ENCODE peak calls at places on chromosomes 4 and X, in seven cellular contexts. O is A673, E is HCT116, D is body of pancreas, V is ovary, U is uterus, W is cardiac muscle cell. C is an unnamed sample. For H3K27me3, the result is how much of the 10 kb centered on the place peaks cover.

GRCh38 chrX:73562986-73563739 is at the start of gene CHIC1:
- DNase-seq in O (peak), E (no peak), D (peak), V (peak), U (peak), W (peak), C (peak)

GRCh38 chr4:156378053-156378665 is 424.5 kb upstream of the CTSO start:
- DNase-seq in O (peak), E (peak), D (no peak), V (peak), U (no peak), W (peak), C (no peak)

GRCh38 chr4:1318488-1319213 is 28.4 kb upstream of the UVSSA start:
- DNase-seq in O (no peak), E (peak), D (no peak), V (no peak), U (no peak), W (no peak), C (peak)

GRCh38 chr4:25234390-25235367 is 846 bp downstream of the PI4K2B start:
- DNase-seq in O (peak), E (peak), D (peak), V (peak), U (peak), W (peak), C (peak)

GRCh38 chr4:44447563-44448504 is 775 bp downstream of the KCTD8 start:
- DNase-seq in O (no peak), E (no peak), D (peak), V (peak), U (peak), W (peak), C (no peak)

GRCh38 chr4:147709999-147710398 is 21.9 kb upstream of the ARHGAP10 start:
- DNase-seq in O (no peak), E (no peak), D (no peak), V (no peak), U (no peak), W (no peak), C (no peak)

GRCh38 chr4:33386761-33387160 is 2666.6 kb downstream of the PCDH7 start:
- DNase-seq in O (no peak), E (no peak), D (no peak), V (no peak), U (no peak), W (no peak), C (no peak)

GRCh38 chr4:10761903-10762302 is 77.3 kb upstream of the CLNK start:
- DNase-seq in O (no peak), E (no peak), D (no peak), V (no peak), U (no peak), W (no peak), C (no peak)

GRCh38 chr4:171266666-171267065 is 546.5 kb upstream of the GALNTL6 start:
- DNase-seq in O (no peak), E (no peak), D (no peak), V (no peak), U (no peak), W (no peak), C (no peak)

GRCh38 chr4:183094393-183095198 is 4.5 kb upstream of the WWC2 start:
- DNase-seq in O (no peak), E (no peak), D (no peak), V (no peak), U (no peak), W (no peak), C (no peak)

GRCh38 chr4:126757219-126757618 is 875.5 kb upstream of the INTU start:
- DNase-seq in O (no peak), E (no peak), D (no peak), V (no peak), U (no peak), W (no peak), C (no peak)

GRCh38 chr4:147984065-147984777 is 252.3 kb downstream of the ARHGAP10 start:
- DNase-seq in O (peak), E (peak), D (no peak), V (no peak), U (no peak), W (peak), C (peak)

GRCh38 chr4:166842795-166843261 is 391.5 kb downstream of the SPOCK3 start:
- DNase-seq in O (no peak), E (no peak), D (no peak), V (no peak), U (no peak), W (no peak), C (no peak)

GRCh38 chrX:131792356-131792749 is 230.7 kb upstream of the STK26 start:
- DNase-seq in O (peak), E (no peak), D (peak), V (peak), U (peak), W (no peak), C (no peak)

GRCh38 chrX:69085151-69085550 is 80.1 kb downstream of the PJA1 start:
- DNase-seq in O (no peak), E (no peak), D (no peak), V (no peak), U (no peak), W (no peak), C (no peak)

GRCh38 chr4:147773261-147774184 is 41.6 kb downstream of the ARHGAP10 start:
- DNase-seq in O (peak), E (no peak), D (no peak), V (no peak), U (no peak), W (no peak), C (no peak)

GRCh38 chr4:2570551-2571222 is 34.2 kb downstream of the FAM193A start:
- DNase-seq in O (no peak), E (no peak), D (no peak), V (no peak), U (no peak), W (no peak), C (peak)

GRCh38 chrX:86146102-86146501 is 2.1 kb upstream of the DACH2 start:
- DNase-seq in O (no peak), E (no peak), D (no peak), V (no peak), U (no peak), W (no peak), C (no peak)

GRCh38 chr4:111074523-111075114 is 451.7 kb upstream of the PITX2 start:
- DNase-seq in O (no peak), E (no peak), D (no peak), V (no peak), U (no peak), W (no peak), C (peak)

GRCh38 chr4:80608285-80608980 is 272.9 kb downstream of the CFAP299 start:
- DNase-seq in O (no peak), E (no peak), D (no peak), V (no peak), U (no peak), W (no peak), C (no peak)

GRCh38 chr4:55396305-55397023 is 707 bp downstream of the TMEM165 start:
- DNase-seq in O (peak), E (no peak), D (peak), V (peak), U (peak), W (peak), C (peak)

GRCh38 chr4:147731611-147732515 is at the start of gene ARHGAP10:
- DNase-seq in O (peak), E (no peak), D (peak), V (peak), U (peak), W (peak), C (peak)

GRCh38 chr4:114597410-114598115 is 1.0 kb upstream of the UGT8 start:
- DNase-seq in O (no peak), E (no peak), D (peak), V (no peak), U (no peak), W (no peak), C (no peak)

GRCh38 chrX:56757327-56757726 is 28.3 kb downstream of the NBDY start:
- DNase-seq in O (no peak), E (no peak), D (no peak), V (no peak), U (no peak), W (no peak), C (no peak)

GRCh38 chrX:53319614-53320542 is 38.5 kb upstream of the IQSEC2 start:
- DNase-seq in O (no peak), E (no peak), D (peak), V (peak), U (peak), W (no peak), C (no peak)

GRCh38 chr4:7747556-7747955 is 192.1 kb downstream of the AFAP1 start:
- DNase-seq in O (no peak), E (no peak), D (no peak), V (no peak), U (no peak), W (no peak), C (no peak)

GRCh38 chr4:59597536-59598232 is 1602.4 kb upstream of the ADGRL3 start:
- DNase-seq in O (no peak), E (no peak), D (no peak), V (no peak), U (no peak), W (no peak), C (no peak)

GRCh38 chr4:128359422-128359821 is 71.8 kb upstream of the PGRMC2 start:
- DNase-seq in O (no peak), E (no peak), D (no peak), V (no peak), U (no peak), W (no peak), C (no peak)

GRCh38 chr4:136650541-136651277 is 881.6 kb downstream of the PCDH18 start:
- DNase-seq in O (no peak), E (peak), D (peak), V (no peak), U (no peak), W (no peak), C (no peak)

GRCh38 chr4:93267747-93268146 is 560.8 kb upstream of the ATOH1 start:
- DNase-seq in O (no peak), E (no peak), D (no peak), V (no peak), U (no peak), W (no peak), C (no peak)

GRCh38 chr4:16171831-16172230 is 54.4 kb downstream of the TAPT1 start:
- DNase-seq in O (peak), E (no peak), D (no peak), V (no peak), U (no peak), W (no peak), C (no peak)

GRCh38 chr4:164621886-164622521 is 131.9 kb upstream of the SMIM31 start:
- DNase-seq in O (no peak), E (no peak), D (no peak), V (no peak), U (no peak), W (no peak), C (no peak)

GRCh38 chr4:5750052-5750950 is 39.3 kb downstream of the EVC start:
- DNase-seq in O (no peak), E (no peak), D (no peak), V (no peak), U (no peak), W (no peak), C (no peak)

GRCh38 chr4:2592572-2592971 is 56.1 kb downstream of the FAM193A start:
- DNase-seq in O (no peak), E (no peak), D (no peak), V (no peak), U (peak), W (peak), C (no peak)

GRCh38 chr4:182932651-182933050 is 15.5 kb upstream of the DCTD start:
- DNase-seq in O (no peak), E (no peak), D (no peak), V (no peak), U (no peak), W (no peak), C (no peak)

GRCh38 chrX:48957477-48957826 is at the start of gene OTUD5:
- DNase-seq in O (peak), E (no peak), D (no peak), V (peak), U (peak), W (no peak), C (peak)

GRCh38 chr4:38696697-38697096 is 32.7 kb downstream of the KLF3 start:
- DNase-seq in O (peak), E (no peak), D (no peak), V (no peak), U (no peak), W (no peak), C (no peak)

GRCh38 chr4:13944095-13944501 is 316.6 kb upstream of the BOD1L1 start:
- DNase-seq in O (no peak), E (no peak), D (no peak), V (no peak), U (no peak), W (no peak), C (no peak)

GRCh38 chr4:144296941-144297340 is 156.4 kb upstream of the GYPA start:
- DNase-seq in O (no peak), E (no peak), D (no peak), V (no peak), U (no peak), W (no peak), C (no peak)

GRCh38 chrX:21963736-21964135 is 23.2 kb downstream of the SMS start:
- DNase-seq in O (no peak), E (no peak), D (no peak), V (no peak), U (no peak), W (no peak), C (no peak)
- H3K27ac ChIP-seq in O (no peak), E (no peak), D (no peak), V (peak), U (peak), W (no peak), C (no peak)

GRCh38 chr4:151417766-151418376 is 8.9 kb downstream of the FHIP1A start:
- DNase-seq in O (no peak), E (no peak), D (peak), V (no peak), U (no peak), W (no peak), C (no peak)

GRCh38 chr4:151420408-151420807 is 11.4 kb downstream of the FHIP1A start:
- DNase-seq in O (no peak), E (no peak), D (no peak), V (no peak), U (no peak), W (no peak), C (no peak)

GRCh38 chr4:151418856-151419255 is 9.9 kb downstream of the FHIP1A start:
- DNase-seq in O (no peak), E (no peak), D (no peak), V (no peak), U (no peak), W (no peak), C (no peak)

GRCh38 chr4:151417164-151417571 is 8.2 kb downstream of the FHIP1A start:
- DNase-seq in O (peak), E (no peak), D (no peak), V (no peak), U (no peak), W (no peak), C (no peak)

GRCh38 chr4:151418385-151418784 is 9.4 kb downstream of the FHIP1A start:
- DNase-seq in O (no peak), E (peak), D (peak), V (no peak), U (no peak), W (no peak), C (no peak)
- H3K27me3 ChIP-seq in O (under half), E (under half), D (under half), V (under half), U (under half), W (under half), C (under half)

GRCh38 chr4:142373610-142374009 is 472.5 kb downstream of the INPP4B start:
- DNase-seq in O (no peak), E (no peak), D (no peak), V (no peak), U (no peak), W (no peak), C (no peak)
- H3K4me3 ChIP-seq in O (no peak), E (no peak), D (no peak), V (no peak), U (no peak), W (no peak), C (no peak)

GRCh38 chr4:132344924-132345828 is 803.9 kb upstream of the PCDH10 start:
- DNase-seq in O (no peak), E (no peak), D (no peak), V (no peak), U (no peak), W (no peak), C (no peak)

GRCh38 chr4:132346016-132346415 is 803.1 kb upstream of the PCDH10 start:
- DNase-seq in O (no peak), E (no peak), D (no peak), V (no peak), U (no peak), W (no peak), C (no peak)
- H3K27ac ChIP-seq in O (no peak), E (no peak), D (no peak), V (no peak), U (no peak), W (no peak), C (no peak)

GRCh38 chrX:41589634-41590270 is 99.0 kb upstream of the GPR34 start:
- DNase-seq in O (peak), E (no peak), D (no peak), V (no peak), U (no peak), W (no peak), C (no peak)

GRCh38 chrX:41594634-41595033 is 94.1 kb upstream of the GPR34 start:
- DNase-seq in O (no peak), E (no peak), D (no peak), V (no peak), U (no peak), W (no peak), C (no peak)

GRCh38 chrX:41591906-41592305 is 96.9 kb upstream of the GPR34 start:
- DNase-seq in O (no peak), E (no peak), D (no peak), V (no peak), U (no peak), W (no peak), C (no peak)

GRCh38 chrX:41588271-41588670 is 100.5 kb upstream of the GPR34 start:
- DNase-seq in O (no peak), E (no peak), D (no peak), V (no peak), U (no peak), W (no peak), C (no peak)

GRCh38 chrX:41590641-41591040 is 98.1 kb upstream of the GPR34 start:
- DNase-seq in O (no peak), E (no peak), D (no peak), V (no peak), U (no peak), W (no peak), C (no peak)
- H3K27me3 ChIP-seq in O (under half), E (under half), D (under half), V (under half), U (under half), W (under half), C (under half)

DNA sequence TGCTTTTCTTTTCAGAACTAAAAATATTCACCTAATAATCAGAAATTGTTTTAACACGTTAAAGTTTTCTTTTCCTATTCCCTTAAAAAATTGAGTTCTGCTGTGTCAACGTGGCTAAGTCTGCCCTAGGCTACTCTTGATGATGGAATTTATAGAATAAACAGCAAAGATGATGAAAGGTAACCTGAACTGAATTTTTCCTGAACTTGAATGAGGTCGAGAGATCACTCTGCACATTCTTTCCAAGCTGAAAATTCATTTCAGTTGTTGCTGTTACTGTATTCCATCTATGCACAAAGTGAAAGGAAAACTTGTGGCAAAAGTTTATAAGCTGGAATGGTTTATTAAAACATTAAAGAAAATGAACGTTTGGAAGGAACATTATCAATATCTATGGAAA is 245.9 kb upstream of the GIMD1 start:
- DNase-seq in O (no peak), E (no peak), D (no peak), V (no peak), U (no peak), W (no peak), C (no peak)
- H3K4me3 ChIP-seq in O (no peak), E (no peak), D (no peak), V (no peak), U (no peak), W (no peak), C (no peak)